ENCODE peak calls at places on chromosomes 13 and 19, in eight cellular contexts. F is GM23338; B is neural crest cell; C is AG04450; S is activated B cell treated with CpG ODN at 0.5 μM for 24 hours; D is body of pancreas; M is CD4-positive, alpha-beta T cell; Z is pancreas. Y is an unnamed sample.

GRCh38 chr19:11200015-11200574 is 2.8 kb upstream of the KANK2 start:
- DNase-seq in F (no peak), B (no peak), C (no peak), S (no peak), D (no peak), M (no peak), Z (no peak), Y (no peak)

GRCh38 chr19:54096642-54097106 is 3.9 kb downstream of the OSCAR start:
- DNase-seq in F (peak; percentile 62), B (no peak), C (no peak), S (no peak), D (no peak), M (no peak), Z (no peak), Y (no peak)

GRCh38 chr13:75399168-75399878 is 82.6 kb downstream of the TBC1D4 start:
- DNase-seq in F (no peak), B (no peak), C (no peak), S (no peak), D (no peak), M (no peak), Z (no peak), Y (no peak)

GRCh38 chr19:18500820-18501219 is 21.1 kb downstream of the ELL start:
- DNase-seq in F (no peak), B (no peak), C (no peak), S (no peak), D (peak; percentile 60), M (no peak), Z (no peak), Y (no peak)

GRCh38 chr13:45331981-45332830 is 8.8 kb downstream of the TPT1 start:
- DNase-seq in F (no peak), B (no peak), C (no peak), S (no peak), D (no peak), M (no peak), Z (no peak), Y (no peak)

GRCh38 chr19:32828643-32829344 is 40.8 kb downstream of the SLC7A9 start:
- DNase-seq in F (no peak), B (no peak), C (no peak), S (no peak), D (no peak), M (no peak), Z (no peak), Y (no peak)

GRCh38 chr19:6126335-6126974 is 9.0 kb upstream of the ACSBG2 start:
- DNase-seq in F (peak; percentile 76), B (no peak), C (peak; percentile 23), S (no peak), D (no peak), M (no peak), Z (no peak), Y (no peak)

GRCh38 chr19:40560092-40560507 is 16.6 kb upstream of the SHKBP1 start:
- DNase-seq in F (peak; percentile 40), B (no peak), C (no peak), S (no peak), D (no peak), M (no peak), Z (no peak), Y (no peak)

GRCh38 chr13:24149306-24150032 is 11.1 kb upstream of the SPATA13 start:
- DNase-seq in F (no peak), B (no peak), C (no peak), S (no peak), D (no peak), M (no peak), Z (no peak), Y (no peak)

GRCh38 chr19:4343056-4343844 is at the start of gene MPND:
- DNase-seq in F (peak; percentile 93), B (peak; percentile 86), C (peak; percentile 24), S (peak; percentile 95), D (peak; percentile 89), M (peak; percentile 93), Z (peak; percentile 92), Y (peak; percentile 96)

GRCh38 chr19:4343845-4344713 is 717 bp downstream of the MPND start:
- DNase-seq in F (no peak), B (no peak), C (no peak), S (no peak), D (no peak), M (no peak), Z (no peak), Y (no peak)

GRCh38 chr19:4345656-4346383 is 2.5 kb downstream of the MPND start:
- DNase-seq in F (no peak), B (no peak), C (no peak), S (no peak), D (peak; percentile 84), M (no peak), Z (peak; percentile 83), Y (no peak)

GRCh38 chr19:4338441-4339350 is at the start of gene STAP2:
- DNase-seq in F (peak; percentile 80), B (no peak), C (no peak), S (no peak), D (peak; percentile 76), M (no peak), Z (peak; percentile 83), Y (no peak)

DNA sequence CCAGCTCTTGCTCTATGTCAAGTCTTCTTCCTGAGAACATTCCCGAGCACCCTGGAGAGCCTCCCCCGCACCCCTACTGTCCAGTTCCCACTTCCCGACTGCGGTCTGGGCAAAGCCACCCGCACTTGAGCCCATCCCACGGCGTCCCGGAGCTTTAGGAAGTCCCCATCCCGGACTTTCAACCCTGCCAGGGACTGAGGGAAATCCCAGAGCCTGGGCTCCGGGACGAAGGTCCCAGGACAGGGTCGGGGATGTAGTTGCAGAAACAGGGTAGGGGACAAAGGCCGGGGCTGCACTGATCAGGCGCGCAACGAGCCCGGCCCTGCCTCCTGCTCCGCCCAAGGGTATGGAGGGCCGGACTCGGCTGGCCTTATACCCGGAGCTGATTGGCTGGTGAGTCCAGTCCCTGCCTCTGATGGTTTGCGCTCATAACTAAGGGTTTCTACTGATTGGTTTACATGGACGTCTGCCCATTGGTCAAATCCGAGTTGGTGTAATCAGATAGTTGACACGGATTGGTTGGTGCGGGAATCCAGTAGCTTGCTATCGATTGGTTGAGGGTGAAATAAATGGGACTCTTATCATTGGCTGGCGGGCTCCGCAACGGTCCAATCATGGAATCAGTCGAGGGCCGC is 824 bp upstream of the MPND start:
- DNase-seq in F (peak; percentile 100), B (peak; percentile 92), C (peak; percentile 100), S (peak; percentile 70), D (peak; percentile 93), M (peak; percentile 86), Z (peak; percentile 98), Y (peak; percentile 97)
- TF ChIP-seq CTCF in F (no peak), B (no peak), C (no peak), S (no peak), D (no peak), M (no peak), Z (no peak), Y (no peak)

DNA sequence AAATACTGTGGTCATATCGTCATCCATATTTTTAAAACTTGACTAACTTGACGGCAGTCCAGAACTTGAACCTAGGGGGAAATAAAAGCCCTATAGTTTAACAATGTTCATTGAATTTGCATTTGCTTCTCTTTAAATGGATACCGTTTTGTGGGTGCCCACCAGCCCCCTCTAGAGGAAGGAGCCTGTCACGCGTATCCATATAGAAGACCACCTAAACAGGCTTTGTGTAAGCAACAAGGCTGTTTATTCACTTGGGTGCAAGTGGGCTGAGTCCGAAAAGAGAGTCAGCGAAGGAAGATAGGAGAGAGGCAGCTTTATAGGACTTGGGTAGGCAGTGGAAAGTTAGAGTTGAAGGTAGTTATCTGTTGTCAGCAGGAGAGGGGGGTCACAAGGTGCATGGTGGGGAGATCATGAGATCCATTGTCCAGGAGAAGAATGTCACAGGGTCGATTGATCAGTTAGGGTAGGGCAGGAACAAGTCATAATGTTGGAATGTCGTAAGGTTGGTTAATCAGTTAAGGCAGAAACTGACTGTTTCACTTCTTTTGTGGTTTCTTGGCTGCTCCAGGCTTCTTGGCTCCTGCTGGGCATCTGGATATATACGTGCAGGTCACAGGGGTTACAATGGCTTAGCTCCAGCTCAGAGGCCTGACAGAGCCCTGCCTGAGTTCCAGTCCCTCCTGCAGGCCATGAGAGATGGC is 42.5 kb upstream of the ANKRD10 start:
- DNase-seq in F (peak; percentile 63), B (peak; percentile 14), C (no peak), S (no peak), D (no peak), M (no peak), Z (no peak), Y (no peak)
- TF ChIP-seq CTCF in F (peak; percentile 61), B (no peak), C (peak; percentile 45), S (no peak), D (no peak), M (no peak), Z (no peak), Y (peak; percentile 62)

DNA sequence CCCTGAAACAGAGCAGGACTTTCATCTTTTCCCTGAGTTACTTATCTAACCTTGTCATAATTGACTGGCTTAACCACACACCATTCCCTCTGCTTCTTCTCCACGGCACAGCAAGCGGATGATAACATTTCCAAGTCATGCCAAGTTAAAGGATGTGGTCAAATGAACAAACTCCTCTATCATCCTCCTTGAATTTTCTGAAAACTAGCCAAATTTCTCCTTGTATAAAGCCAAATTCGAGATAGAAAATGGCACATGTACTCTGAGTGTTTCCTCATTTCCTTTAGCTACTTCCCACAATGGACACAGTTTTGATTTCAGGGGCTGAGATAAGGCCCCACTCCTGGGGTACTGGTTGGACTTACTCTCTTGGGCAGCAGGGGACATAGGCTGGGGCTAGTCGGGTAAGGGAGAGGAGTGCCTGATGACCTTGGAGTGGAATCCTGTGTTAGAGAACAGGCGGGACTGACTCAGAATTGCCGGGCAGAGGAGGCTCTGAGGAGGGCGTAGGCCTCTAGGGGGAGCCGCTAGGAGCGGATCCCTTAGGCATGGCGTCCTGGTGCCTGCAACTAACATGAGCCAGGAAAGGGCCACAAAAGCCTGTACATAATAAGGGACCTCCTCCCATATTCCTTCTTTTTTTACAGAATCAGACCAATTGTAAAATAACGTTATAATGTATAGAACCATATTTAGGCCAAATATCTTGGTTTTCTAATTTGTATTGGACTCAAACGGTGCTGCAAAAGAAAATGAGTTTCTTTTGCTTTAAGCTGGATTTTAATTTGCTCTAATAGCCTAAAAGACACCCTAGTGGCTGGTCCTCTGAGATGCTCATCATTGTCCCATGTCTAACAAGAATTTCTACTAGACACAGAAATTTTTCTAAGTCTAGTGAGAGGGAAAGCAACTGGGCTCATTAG is 20.4 kb upstream of the TMTC4 start:
- DNase-seq in F (peak; percentile 87), B (peak; percentile 61), C (no peak), S (no peak), D (peak; percentile 34), M (no peak), Z (peak; percentile 22), Y (no peak)
- TF ChIP-seq CTCF in F (peak; percentile 82), B (peak; percentile 62), C (peak; percentile 71), S (no peak), D (peak; percentile 25), M (no peak), Z (peak; percentile 13), Y (peak; percentile 73)

DNA sequence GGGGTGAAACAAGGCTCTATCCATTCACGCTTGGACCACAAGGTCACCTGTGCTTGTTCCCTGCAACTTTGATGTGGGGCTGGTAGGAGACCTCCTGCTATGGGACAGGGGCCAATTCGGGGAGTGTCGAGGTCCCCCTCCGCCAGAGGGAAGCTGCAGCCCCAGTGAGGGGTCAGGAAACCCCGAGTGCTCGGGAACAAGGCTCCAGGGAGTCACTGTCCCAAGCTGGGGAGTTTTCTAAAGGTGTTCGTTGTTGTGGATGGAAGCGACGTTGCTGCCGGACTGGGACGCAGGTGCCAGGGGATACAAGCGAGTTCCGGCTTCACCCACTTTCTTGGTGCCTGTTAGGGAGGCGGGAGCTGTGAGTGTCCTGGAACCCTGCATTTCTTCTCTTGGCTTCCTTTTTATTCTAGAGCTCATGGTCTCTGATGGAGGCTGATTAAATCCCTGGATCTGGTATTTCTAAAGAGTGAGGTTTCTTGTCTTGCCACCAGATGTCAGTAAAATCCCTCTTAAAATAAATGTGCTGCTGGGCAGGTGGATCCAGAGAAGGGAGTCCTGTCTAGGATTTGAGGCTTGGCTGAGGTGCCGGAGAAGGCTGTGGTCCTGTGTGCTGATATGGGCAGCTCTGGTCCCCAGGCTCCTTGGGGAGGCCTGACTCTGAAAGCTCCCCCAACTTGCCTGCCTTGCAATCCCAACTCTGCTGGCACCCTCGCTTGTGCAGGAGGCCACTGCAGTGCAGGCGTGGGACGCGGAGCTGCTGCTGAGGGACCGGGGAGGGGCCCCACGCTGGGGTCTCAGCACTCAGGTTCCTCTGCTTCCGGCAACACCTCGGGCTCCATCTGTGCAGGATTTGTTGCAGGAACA is 153.9 kb downstream of the TEX29 start:
- DNase-seq in F (peak; percentile 84), B (peak; percentile 20), C (peak; percentile 2), S (no peak), D (no peak), M (no peak), Z (no peak), Y (peak; percentile 62)
- TF ChIP-seq CTCF in F (peak; percentile 71), B (peak; percentile 80), C (peak; percentile 55), S (no peak), D (peak; percentile 83), M (no peak), Z (peak; percentile 23), Y (peak; percentile 85)